ENCODE peak calls at places on chromosomes 11 and 22, in seven cellular contexts. One of them, this sample, is unnamed.

GRCh38 chr11:122690801-122691649 is 35.5 kb downstream of the UBASH3B start:
- DNase-seq in mesenchymal stem cell: peak
- DNase-seq in neuronal stem cell: no peak
- DNase-seq in IMR-90: peak
- DNase-seq in mesendoderm: no peak
- DNase-seq in H9: no peak
- DNase-seq in H1: no peak
- DNase-seq in this sample: no peak

GRCh38 chr11:125772834-125773505 is 5.7 kb downstream of the PATE2 start:
- DNase-seq in H1: no peak
- DNase-seq in mesenchymal stem cell: no peak
- DNase-seq in neuronal stem cell: no peak
- DNase-seq in H9: no peak
- DNase-seq in IMR-90: peak
- DNase-seq in mesendoderm: no peak
- DNase-seq in this sample: peak

GRCh38 chr11:34052608-34053160 is 1.2 kb downstream of the CAPRIN1 start:
- DNase-seq in IMR-90: no peak
- DNase-seq in H9: no peak
- DNase-seq in neuronal stem cell: peak
- DNase-seq in mesenchymal stem cell: peak
- DNase-seq in H1: peak
- DNase-seq in mesendoderm: peak
- DNase-seq in this sample: no peak

GRCh38 chr11:45450189-45450588 is 164.0 kb upstream of the SYT13 start:
- DNase-seq in mesenchymal stem cell: no peak
- DNase-seq in H1: no peak
- DNase-seq in IMR-90: peak
- DNase-seq in mesendoderm: no peak
- DNase-seq in neuronal stem cell: no peak
- DNase-seq in H9: no peak
- DNase-seq in this sample: no peak

GRCh38 chr11:73995247-73995646 is 12.6 kb upstream of the UCP2 start:
- DNase-seq in IMR-90: peak
- DNase-seq in neuronal stem cell: no peak
- DNase-seq in mesenchymal stem cell: peak
- DNase-seq in H9: no peak
- DNase-seq in mesendoderm: peak
- DNase-seq in H1: no peak
- DNase-seq in this sample: no peak

GRCh38 chr22:40244586-40244985 is 66.9 kb downstream of the TNRC6B start:
- DNase-seq in neuronal stem cell: no peak
- DNase-seq in IMR-90: no peak
- DNase-seq in mesendoderm: no peak
- DNase-seq in H9: no peak
- DNase-seq in mesenchymal stem cell: no peak
- DNase-seq in H1: no peak
- DNase-seq in this sample: no peak

GRCh38 chr11:5719703-5720495 is 16.3 kb upstream of the OR56B1 start:
- DNase-seq in H1: no peak
- DNase-seq in mesenchymal stem cell: peak
- DNase-seq in H9: no peak
- DNase-seq in neuronal stem cell: no peak
- DNase-seq in mesendoderm: no peak
- DNase-seq in IMR-90: no peak
- DNase-seq in this sample: peak

GRCh38 chr11:88231894-88232482 is 56.7 kb upstream of the RAB38 start:
- DNase-seq in neuronal stem cell: peak
- DNase-seq in IMR-90: peak
- DNase-seq in mesendoderm: peak
- DNase-seq in H9: no peak
- DNase-seq in H1: no peak
- DNase-seq in mesenchymal stem cell: peak
- DNase-seq in this sample: peak

GRCh38 chr11:37474889-37475288 is 876.9 kb upstream of the RAG2 start:
- DNase-seq in H9: no peak
- DNase-seq in neuronal stem cell: no peak
- DNase-seq in IMR-90: no peak
- DNase-seq in mesenchymal stem cell: peak
- DNase-seq in H1: no peak
- DNase-seq in mesendoderm: no peak
- DNase-seq in this sample: no peak

GRCh38 chr11:24622262-24622661 is 125.4 kb downstream of the LUZP2 start:
- DNase-seq in H1: no peak
- DNase-seq in mesendoderm: peak
- DNase-seq in mesenchymal stem cell: no peak
- DNase-seq in IMR-90: no peak
- DNase-seq in neuronal stem cell: no peak
- DNase-seq in H9: no peak
- DNase-seq in this sample: no peak

GRCh38 chr22:30265851-30266444 is 703 bp downstream of the OSM start:
- DNase-seq in mesenchymal stem cell: no peak
- DNase-seq in mesendoderm: no peak
- DNase-seq in IMR-90: no peak
- DNase-seq in neuronal stem cell: no peak
- DNase-seq in H9: no peak
- DNase-seq in H1: no peak
- DNase-seq in this sample: no peak

GRCh38 chr22:42937164-42937854 is 77.6 kb downstream of the PACSIN2 start:
- DNase-seq in mesendoderm: peak
- DNase-seq in IMR-90: peak
- DNase-seq in neuronal stem cell: no peak
- DNase-seq in H1: no peak
- DNase-seq in H9: peak
- DNase-seq in mesenchymal stem cell: peak
- DNase-seq in this sample: peak

GRCh38 chr11:91173701-91174100 is 950.9 kb upstream of the CHORDC1 start:
- DNase-seq in H1: no peak
- DNase-seq in mesenchymal stem cell: no peak
- DNase-seq in H9: no peak
- DNase-seq in mesendoderm: no peak
- DNase-seq in neuronal stem cell: no peak
- DNase-seq in IMR-90: peak
- DNase-seq in this sample: no peak

GRCh38 chr11:28058333-28058732 is 49.6 kb downstream of the KIF18A start:
- DNase-seq in H1: no peak
- DNase-seq in mesenchymal stem cell: peak
- DNase-seq in mesendoderm: peak
- DNase-seq in IMR-90: peak
- DNase-seq in H9: no peak
- DNase-seq in neuronal stem cell: no peak
- DNase-seq in this sample: no peak

GRCh38 chr22:49260681-49261580 is 566.7 kb downstream of the BRD1 start:
- DNase-seq in H1: no peak
- DNase-seq in H9: no peak
- DNase-seq in mesendoderm: no peak
- DNase-seq in neuronal stem cell: no peak
- DNase-seq in IMR-90: no peak
- DNase-seq in mesenchymal stem cell: no peak
- DNase-seq in this sample: no peak

GRCh38 chr22:30210235-30210831 is 36.2 kb downstream of the LIF start:
- DNase-seq in neuronal stem cell: no peak
- DNase-seq in mesenchymal stem cell: peak
- DNase-seq in IMR-90: peak
- DNase-seq in H9: peak
- DNase-seq in H1: no peak
- DNase-seq in mesendoderm: peak
- DNase-seq in this sample: peak

GRCh38 chr11:41989800-41990380 is 530.4 kb upstream of the LRRC4C start:
- DNase-seq in neuronal stem cell: no peak
- DNase-seq in mesenchymal stem cell: no peak
- DNase-seq in mesendoderm: no peak
- DNase-seq in H9: no peak
- DNase-seq in IMR-90: no peak
- DNase-seq in H1: no peak
- DNase-seq in this sample: no peak

GRCh38 chr11:92727769-92728168 is 241.7 kb upstream of the MTNR1B start:
- DNase-seq in H9: no peak
- DNase-seq in H1: no peak
- DNase-seq in mesendoderm: no peak
- DNase-seq in neuronal stem cell: no peak
- DNase-seq in IMR-90: no peak
- DNase-seq in mesenchymal stem cell: no peak
- DNase-seq in this sample: no peak

GRCh38 chr11:27839226-27839913 is 139.1 kb upstream of the BDNF start:
- DNase-seq in mesendoderm: peak
- DNase-seq in neuronal stem cell: no peak
- DNase-seq in H1: no peak
- DNase-seq in H9: no peak
- DNase-seq in mesenchymal stem cell: peak
- DNase-seq in IMR-90: peak
- DNase-seq in this sample: peak

GRCh38 chr11:61779666-61780525 is 12.5 kb downstream of the TMEM258 start:
- DNase-seq in H9: no peak
- DNase-seq in mesenchymal stem cell: no peak
- DNase-seq in neuronal stem cell: no peak
- DNase-seq in mesendoderm: no peak
- DNase-seq in H1: no peak
- DNase-seq in IMR-90: no peak
- DNase-seq in this sample: no peak

GRCh38 chr11:65008016-65008415 is 5.9 kb upstream of the ARL2 start:
- DNase-seq in neuronal stem cell: no peak
- DNase-seq in H9: no peak
- DNase-seq in H1: no peak
- DNase-seq in mesendoderm: no peak
- DNase-seq in mesenchymal stem cell: no peak
- DNase-seq in IMR-90: peak
- DNase-seq in this sample: no peak

DNA sequence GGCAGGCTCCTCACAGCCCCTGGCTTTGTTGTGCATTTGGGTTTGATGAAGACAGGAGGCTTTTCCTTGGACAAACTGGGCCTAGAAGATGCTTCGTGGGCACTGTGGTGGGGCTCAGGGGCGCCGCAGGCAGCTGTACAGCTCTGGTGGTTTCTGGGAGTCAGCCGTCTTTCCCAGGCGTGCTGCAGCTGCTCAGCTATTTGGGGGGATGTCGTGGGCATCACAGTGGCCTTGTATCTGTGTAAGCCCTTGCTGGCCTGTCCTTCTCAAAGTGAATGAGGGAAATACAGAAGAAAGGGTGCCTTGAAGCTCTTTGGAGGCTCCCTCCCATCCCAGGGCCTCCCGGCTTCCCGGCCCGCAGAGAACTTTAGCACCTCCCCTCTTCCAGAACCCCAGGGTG is 89.5 kb downstream of the TBC1D22A start:
- DNase-seq in neuronal stem cell: no peak
- DNase-seq in mesendoderm: no peak
- DNase-seq in mesenchymal stem cell: no peak
- DNase-seq in H1: peak
- DNase-seq in H9: no peak
- DNase-seq in IMR-90: no peak
- DNase-seq in this sample: no peak
- H2BK5ac ChIP-seq in neuronal stem cell: no peak
- H2BK5ac ChIP-seq in mesendoderm: no peak
- H2BK5ac ChIP-seq in mesenchymal stem cell: no peak
- H2BK5ac ChIP-seq in H1: no peak
- H2BK5ac ChIP-seq in H9: no peak
- H2BK5ac ChIP-seq in IMR-90: no peak
- H2BK5ac ChIP-seq in this sample: no peak

DNA sequence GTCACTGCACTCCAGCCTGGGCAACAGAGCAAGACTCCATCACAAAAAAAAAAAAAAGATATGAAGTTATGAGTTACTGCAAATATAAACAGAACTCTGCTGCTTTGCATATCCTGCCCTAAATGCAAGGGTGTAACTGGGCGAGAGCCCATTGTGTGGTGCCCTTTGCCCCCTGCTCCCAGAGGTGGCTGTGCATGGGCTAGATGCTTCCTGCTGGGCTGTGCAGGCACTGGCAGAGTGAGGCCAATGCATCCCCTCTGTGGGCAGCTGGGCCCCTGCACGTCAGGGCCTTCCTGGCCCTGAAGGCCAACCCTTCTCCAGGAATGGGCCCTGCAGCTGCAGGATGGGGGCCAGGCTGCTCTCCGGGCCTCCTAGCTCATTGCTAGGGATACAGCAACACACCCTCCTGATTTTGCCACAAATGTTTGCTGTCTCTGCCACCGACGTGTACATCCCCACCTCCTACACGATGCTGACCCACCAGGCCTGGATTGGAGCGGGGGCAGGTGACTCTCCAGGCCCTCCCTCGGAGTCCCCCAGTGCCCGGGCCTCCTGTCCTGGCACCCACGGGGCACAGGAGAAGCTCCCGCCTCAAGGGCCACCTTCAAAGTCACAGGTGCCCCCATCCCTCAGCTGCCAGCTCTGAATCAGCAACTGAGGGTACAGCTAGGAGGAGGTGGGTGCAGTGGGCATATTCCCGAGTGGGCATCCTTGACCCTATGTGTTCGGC is 40.7 kb upstream of the COMT start:
- DNase-seq in mesenchymal stem cell: no peak
- DNase-seq in IMR-90: no peak
- DNase-seq in H9: no peak
- DNase-seq in neuronal stem cell: no peak
- DNase-seq in H1: no peak
- DNase-seq in mesendoderm: no peak
- DNase-seq in this sample: no peak
- H4K8ac ChIP-seq in mesenchymal stem cell: no peak
- H4K8ac ChIP-seq in IMR-90: no peak
- H4K8ac ChIP-seq in H9: no peak
- H4K8ac ChIP-seq in neuronal stem cell: peak
- H4K8ac ChIP-seq in H1: peak
- H4K8ac ChIP-seq in mesendoderm: no peak
- H4K8ac ChIP-seq in this sample: no peak

DNA sequence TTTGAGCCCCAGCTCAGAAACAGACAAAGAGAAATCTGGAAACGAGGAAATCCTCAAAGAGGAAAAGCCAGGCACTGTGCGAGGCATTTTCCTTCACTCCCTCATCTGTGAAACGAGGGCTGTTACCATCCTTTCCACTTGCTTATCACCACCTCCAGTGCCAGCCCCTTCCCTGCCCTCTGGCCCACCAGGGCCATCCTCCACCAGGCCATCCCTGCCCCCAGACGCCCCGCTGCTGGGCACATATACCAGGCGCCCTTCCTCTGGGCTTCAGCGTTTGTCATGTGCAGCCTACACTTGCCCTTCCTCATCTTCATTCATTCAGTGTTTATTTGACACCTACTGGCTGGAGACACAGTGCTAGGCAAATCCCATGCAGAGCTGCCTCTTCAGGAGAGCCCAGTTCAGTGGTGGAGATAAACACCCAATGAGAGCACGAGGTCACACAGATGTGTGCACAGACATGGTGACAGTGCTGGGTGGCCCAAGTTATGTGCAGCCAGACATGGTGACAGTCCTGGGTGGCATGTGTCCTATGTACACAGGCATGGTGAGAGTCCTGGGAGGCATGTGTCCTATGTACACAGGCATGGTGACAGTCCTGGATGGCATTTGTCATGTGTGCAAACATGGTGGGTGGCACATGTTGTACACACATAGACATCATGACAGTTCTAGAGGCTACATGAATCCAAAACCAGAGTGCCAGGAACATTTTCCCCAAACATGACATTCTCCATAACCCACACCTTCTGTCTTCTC is 9.7 kb downstream of the SPTBN2 start:
- DNase-seq in H9: no peak
- DNase-seq in H1: no peak
- DNase-seq in IMR-90: no peak
- DNase-seq in mesendoderm: no peak
- DNase-seq in mesenchymal stem cell: no peak
- DNase-seq in neuronal stem cell: no peak
- DNase-seq in this sample: no peak
- H2BK5ac ChIP-seq in H9: no peak
- H2BK5ac ChIP-seq in H1: peak
- H2BK5ac ChIP-seq in IMR-90: no peak
- H2BK5ac ChIP-seq in mesendoderm: no peak
- H2BK5ac ChIP-seq in mesenchymal stem cell: no peak
- H2BK5ac ChIP-seq in neuronal stem cell: no peak
- H2BK5ac ChIP-seq in this sample: no peak

GRCh38 chr11:63813563-63814382 is 517 bp downstream of the SPINDOC start:
- DNase-seq in H1: peak
- DNase-seq in IMR-90: peak
- DNase-seq in neuronal stem cell: peak
- DNase-seq in mesendoderm: peak
- DNase-seq in mesenchymal stem cell: peak
- DNase-seq in H9: no peak
- DNase-seq in this sample: no peak
- H4K8ac ChIP-seq in H1: peak
- H4K8ac ChIP-seq in IMR-90: peak
- H4K8ac ChIP-seq in neuronal stem cell: peak
- H4K8ac ChIP-seq in mesendoderm: no peak
- H4K8ac ChIP-seq in mesenchymal stem cell: peak
- H4K8ac ChIP-seq in H9: no peak
- H4K8ac ChIP-seq in this sample: peak